ENCODE peak calls at places on chromosomes 4 and X, in seven cellular contexts. G is IMR-90; F is CD8-positive, alpha-beta T cell; Y is osteoblast; V is GM23248; X is left lung; Z is ascending aorta. H is an unnamed sample. For H3K4me1 and H3K36me3, the result is how much of the 10 kb centered on the place peaks cover.

GRCh38 chrX:35741142-35741541 is 57.0 kb upstream of the MAGEB16 start:
- DNase-seq in X (no peak), Z (no peak), G (no peak), Y (no peak), V (no peak), F (no peak), H (no peak)

GRCh38 chrX:53089224-53089842 is 4.6 kb upstream of the KANTR start:
- DNase-seq in F (peak), V (peak), X (no peak), Z (no peak), Y (peak), G (peak), H (no peak)

GRCh38 chrX:38500886-38501285 is 60.5 kb upstream of the TSPAN7 start:
- DNase-seq in Z (no peak), F (no peak), V (peak), G (no peak), Y (no peak), X (no peak), H (no peak)

GRCh38 chr4:166140951-166141350 is 267.9 kb downstream of the TLL1 start:
- DNase-seq in X (no peak), Z (no peak), G (no peak), Y (no peak), V (no peak), F (no peak), H (no peak)

GRCh38 chr4:188975271-188975670 is 836.0 kb downstream of the TRIML1 start:
- DNase-seq in X (no peak), G (no peak), Y (peak), F (no peak), Z (no peak), V (no peak), H (no peak)

GRCh38 chr4:89598602-89599001 is 238.4 kb downstream of the SNCA start:
- DNase-seq in X (no peak), F (no peak), V (peak), G (peak), Z (no peak), Y (no peak), H (no peak)

GRCh38 chr4:38314663-38315062 is 349.3 kb upstream of the KLF3 start:
- DNase-seq in Y (no peak), G (no peak), F (no peak), X (no peak), Z (no peak), V (no peak), H (no peak)

GRCh38 chr4:153465922-153466636 is at the start of gene TMEM131L:
- DNase-seq in Z (no peak), V (peak), Y (peak), F (peak), X (peak), G (peak), H (peak)

GRCh38 chr4:142585411-142585810 is 260.7 kb downstream of the INPP4B start:
- DNase-seq in G (peak), F (no peak), X (no peak), Z (no peak), Y (no peak), V (peak), H (no peak)

GRCh38 chr4:142282870-142283431 is 563.1 kb downstream of the INPP4B start:
- DNase-seq in G (no peak), Y (no peak), V (peak), F (no peak), X (no peak), Z (no peak), H (no peak)

GRCh38 chr4:102445213-102445612 is 55.9 kb upstream of the NFKB1 start:
- DNase-seq in G (no peak), Y (no peak), F (no peak), Z (no peak), V (no peak), X (no peak), H (no peak)

GRCh38 chrX:261167-261857 is 19.9 kb upstream of the PLCXD1 start:
- DNase-seq in V (no peak), G (peak), F (no peak), Y (peak), X (peak), Z (no peak), H (peak)
- H3K4me1 ChIP-seq in V (under half), G (under half), F (under half), Y (under half), X (under half), Z (under half), H (under half)

GRCh38 chrX:68532828-68533227 is 34.0 kb downstream of the YIPF6 start:
- DNase-seq in Z (no peak), V (peak), X (no peak), G (peak), Y (no peak), F (no peak), H (no peak)
- H3K36me3 ChIP-seq in Z (under half), V (under half), X (half or more), G (under half), Y (under half), F (under half), H (under half)

DNA sequence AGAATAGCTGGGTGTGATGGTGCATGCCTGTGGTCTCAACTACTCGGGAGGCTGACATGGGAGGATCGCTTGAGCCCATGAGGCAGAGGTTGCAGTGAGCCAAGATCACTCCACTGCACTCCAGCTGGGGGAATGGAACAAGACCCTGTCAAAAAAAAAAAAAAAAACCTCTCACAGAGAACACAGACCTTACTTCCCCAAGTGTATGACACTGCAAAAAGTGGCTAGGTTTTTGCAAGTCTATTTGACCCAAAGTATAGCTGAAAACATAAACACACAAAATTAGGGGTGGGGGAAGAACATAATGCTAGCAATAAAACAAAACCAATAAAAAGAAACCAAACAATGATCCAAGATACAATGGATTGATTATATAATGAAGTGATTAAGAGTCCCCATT is 6.7 kb downstream of the LAMP2 start:
- DNase-seq in F (no peak), X (no peak), G (no peak), Z (no peak), V (no peak), Y (no peak), H (no peak)
- H3K4me1 ChIP-seq in F (under half), X (under half), G (under half), Z (under half), V (under half), Y (under half), H (under half)

DNA sequence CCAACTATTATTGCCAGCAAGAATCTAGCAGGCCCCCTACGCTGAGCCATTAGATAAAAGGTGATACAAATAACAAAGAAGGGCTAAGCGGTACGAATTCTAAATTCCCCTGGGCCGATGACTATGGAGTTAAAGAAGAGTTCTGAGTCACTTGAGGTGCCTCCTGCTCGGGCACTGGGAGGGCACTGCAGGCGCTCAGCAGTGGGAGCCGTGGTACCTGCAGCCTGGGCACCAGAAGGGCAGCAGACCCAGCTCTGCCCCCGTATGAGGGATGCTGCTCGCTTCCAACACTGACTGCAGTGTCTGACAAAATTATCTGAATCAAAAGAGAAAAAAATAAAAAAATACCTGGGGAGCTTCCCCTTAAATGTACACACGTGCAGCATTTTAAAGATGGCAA is 44.1 kb upstream of the MTNR1A start:
- DNase-seq in Z (no peak), G (no peak), V (no peak), F (no peak), Y (no peak), X (no peak), H (no peak)
- H3K36me3 ChIP-seq in Z (under half), G (half or more), V (half or more), F (under half), Y (half or more), X (half or more), H (half or more)

H was measured in upper lobe of right lung.